ENCODE peak calls at places on chromosomes 5 and 9, in five cellular contexts. M is testis, D is lower lobe of right lung, O is DND-41, P is transverse colon. W is an unnamed sample.

GRCh38 chr5:26761040-26761439 is 277.3 kb downstream of the CDH9 start:
- DNase-seq in M (no peak), D (no peak), O (no peak), P (no peak), W (peak; percentile 70)

GRCh38 chr5:157477814-157478494 is 17.9 kb downstream of the NIPAL4 start:
- DNase-seq in M (no peak), D (no peak), O (no peak), P (no peak), W (no peak)

GRCh38 chr5:120088831-120089230 is 375.3 kb upstream of the PRR16 start:
- DNase-seq in M (no peak), D (no peak), O (no peak), P (no peak), W (no peak)

GRCh38 chr9:92405770-92406169 is 1.4 kb upstream of the OGN start:
- DNase-seq in M (no peak), D (no peak), O (no peak), P (no peak), W (no peak)

GRCh38 chr9:16414451-16414850 is 456.0 kb downstream of the BNC2 start:
- DNase-seq in M (no peak), D (no peak), O (no peak), P (no peak), W (no peak)

GRCh38 chr5:151906246-151906645 is 18.4 kb downstream of the GLRA1 start:
- DNase-seq in M (no peak), D (no peak), O (no peak), P (no peak), W (no peak)

GRCh38 chr9:2473691-2474090 is 147.9 kb upstream of the VLDLR start:
- DNase-seq in M (no peak), D (no peak), O (no peak), P (no peak), W (no peak)

GRCh38 chr5:171978016-171978415 is 28.4 kb downstream of the FBXW11 start:
- DNase-seq in M (no peak), D (no peak), O (no peak), P (no peak), W (no peak)

GRCh38 chr5:58198330-58198729 is 261.6 kb downstream of the PLK2 start:
- DNase-seq in M (no peak), D (no peak), O (no peak), P (no peak), W (no peak)

GRCh38 chr9:4298255-4299005 is 1.4 kb downstream of the GLIS3 start:
- DNase-seq in M (peak; percentile 74), D (peak; percentile 50), O (no peak), P (peak; percentile 56), W (peak; percentile 14)

GRCh38 chr5:55036477-55036876 is 12.4 kb downstream of the GZMK start:
- DNase-seq in M (no peak), D (no peak), O (no peak), P (no peak), W (no peak)

GRCh38 chr9:114078021-114078780 is at the start of gene AMBP:
- DNase-seq in M (no peak), D (no peak), O (no peak), P (peak; percentile 51), W (peak; percentile 43)

GRCh38 chr9:69801994-69802393 is 18.6 kb upstream of the CFAP95 start:
- DNase-seq in M (no peak), D (no peak), O (no peak), P (no peak), W (no peak)

GRCh38 chr5:60274704-60275103 is 381.2 kb upstream of the PDE4D start:
- DNase-seq in M (no peak), D (no peak), O (no peak), P (no peak), W (no peak)

GRCh38 chr9:106916491-106917235 is 53.7 kb downstream of the ZNF462 start:
- DNase-seq in M (peak; percentile 72), D (no peak), O (no peak), P (peak; percentile 73), W (no peak)

GRCh38 chr9:16039988-16040761 is 487.3 kb downstream of the CCDC171 start:
- DNase-seq in M (no peak), D (no peak), O (no peak), P (no peak), W (no peak)

GRCh38 chr5:73625314-73625904 is 587 bp upstream of the ARHGEF28 start:
- DNase-seq in M (no peak), D (no peak), O (no peak), P (no peak), W (no peak)

GRCh38 chr9:113462781-113463286 is 693 bp upstream of the RGS3 start:
- DNase-seq in M (no peak), D (no peak), O (no peak), P (no peak), W (no peak)

GRCh38 chr5:12175914-12176585 is 271.8 kb upstream of the CTNND2 start:
- DNase-seq in M (no peak), D (no peak), O (no peak), P (no peak), W (no peak)

GRCh38 chr5:151470440-151470839 is 23.0 kb downstream of the SLC36A1 start:
- DNase-seq in M (no peak), D (no peak), O (no peak), P (no peak), W (no peak)

GRCh38 chr9:37085233-37085632 is 35.1 kb upstream of the ZCCHC7 start:
- DNase-seq in M (no peak), D (no peak), O (no peak), P (no peak), W (no peak)

GRCh38 chr9:136978865-136979544 is 1.7 kb downstream of the PTGDS start:
- DNase-seq in M (no peak), D (no peak), O (no peak), P (no peak), W (no peak)

GRCh38 chr5:9831823-9832222 is 201.7 kb upstream of the TAS2R1 start:
- DNase-seq in M (no peak), D (no peak), O (no peak), P (no peak), W (no peak)

GRCh38 chr9:92947268-92948031 is at the start of gene FGD3:
- DNase-seq in M (no peak), D (no peak), O (peak; percentile 53), P (no peak), W (peak; percentile 74)

GRCh38 chr9:110249639-110250038 is 6.7 kb downstream of the TXN start:
- DNase-seq in M (no peak), D (no peak), O (no peak), P (no peak), W (no peak)

GRCh38 chr5:115831163-115831768 is 10.1 kb downstream of the ATG12 start:
- DNase-seq in M (peak; percentile 37), D (no peak), O (peak; percentile 36), P (peak; percentile 15), W (peak; percentile 17)

GRCh38 chr5:138502121-138502520 is 36.8 kb downstream of the EGR1 start:
- DNase-seq in M (no peak), D (no peak), O (no peak), P (no peak), W (no peak)

GRCh38 chr5:82513739-82514138 is 235.6 kb upstream of the RPS23 start:
- DNase-seq in M (no peak), D (no peak), O (no peak), P (no peak), W (no peak)

GRCh38 chr9:124475868-124476690 is 25.8 kb downstream of the ADGRD2 start:
- DNase-seq in M (no peak), D (no peak), O (no peak), P (no peak), W (no peak)

GRCh38 chr9:136673088-136673969 is 10.6 kb downstream of the EGFL7 start:
- DNase-seq in M (no peak), D (no peak), O (no peak), P (no peak), W (no peak)

GRCh38 chr5:157308826-157309465 is 43.0 kb downstream of the CYFIP2 start:
- DNase-seq in M (no peak), D (no peak), O (no peak), P (no peak), W (no peak)

GRCh38 chr5:129904667-129905466 is 602 bp downstream of the CHSY3 start:
- DNase-seq in M (peak; percentile 24), D (peak; percentile 44), O (no peak), P (peak; percentile 11), W (peak; percentile 15)

DNA sequence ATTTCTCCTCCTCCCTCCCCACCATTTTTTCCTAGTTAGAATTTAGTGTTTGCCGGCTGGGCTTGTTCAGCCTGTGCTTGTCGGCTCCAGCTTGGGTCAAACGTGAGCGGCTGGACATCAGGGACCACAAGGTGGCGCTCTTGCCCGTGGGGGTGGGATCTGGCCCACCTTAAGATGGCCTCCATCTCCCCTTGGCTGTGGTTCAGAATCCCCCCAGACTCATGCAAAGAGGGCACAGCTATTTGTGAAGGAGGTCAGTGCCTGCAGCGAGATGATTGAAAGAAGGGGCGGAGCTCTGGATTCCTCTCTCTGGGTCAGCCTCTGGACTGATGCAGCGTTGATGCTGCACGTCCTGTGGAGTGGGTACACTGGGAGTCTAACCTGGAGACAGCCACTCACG is 283.3 kb upstream of the TUT7 start:
- DNase-seq in M (peak; percentile 80), D (no peak), O (peak; percentile 46), P (no peak), W (peak; percentile 27)
- TF ChIP-seq CTCF in M (peak; percentile 66), D (peak; percentile 52), O (peak; percentile 56), P (no peak), W (peak; percentile 78)

GRCh38 chr5:141637693-141638419 is 1.1 kb downstream of the RELL2 start:
- DNase-seq in M (peak; percentile 62), D (peak; percentile 81), O (peak; percentile 23), P (peak; percentile 66), W (peak; percentile 80)
- H3K27ac ChIP-seq in M (peak overlapping the region; percentile 6), D (peak overlapping the region; percentile 31), O (no peak overlapping the region), P (peak overlapping the region; percentile 81), W (peak overlapping the region; percentile 87)

GRCh38 chr9:20387062-20387461 is 235.2 kb downstream of the MLLT3 start:
- DNase-seq in M (no peak), D (no peak), O (no peak), P (no peak), W (no peak)
- H3K9me3 ChIP-seq in M (no peaks in the 10 kb centered on the region), D (no peaks in the 10 kb centered on the region), O (no peaks in the 10 kb centered on the region), P (no peaks in the 10 kb centered on the region), W (no peaks in the 10 kb centered on the region)

GRCh38 chr5:17620627-17621026 is 10.4 kb downstream of the TAF11L12 start:
- DNase-seq in M (peak; percentile 51), D (no peak), O (no peak), P (no peak), W (no peak)
- TF ChIP-seq CTCF in M (peak; percentile 9), D (no peak), O (no peak), P (no peak), W (peak; percentile 59)

W was measured in WERI-Rb-1.